ENCODE peak calls at places on chromosomes 2 and 18, in eight cellular contexts. P is choroid plexus epithelial cell; V is OCI-LY7; C is fibroblast of pulmonary artery; I is CD8-positive, alpha-beta T cell; E is skeletal muscle cell; R is heart left ventricle; A is cardiac fibroblast. Z is an unnamed sample.

GRCh38 chr2:98507940-98508689 is 63.5 kb downstream of the INPP4A start:
- DNase-seq in R (peak), P (peak), E (no peak), C (peak), A (peak), I (no peak), V (no peak), Z (no peak)

GRCh38 chr2:182581196-182581935 is 134.7 kb upstream of the DNAJC10 start:
- DNase-seq in P (peak), A (peak), R (no peak), E (peak), C (peak), V (no peak), I (no peak), Z (peak)

GRCh38 chr2:241602720-241603119 is 34.2 kb downstream of the THAP4 start:
- DNase-seq in I (no peak), R (no peak), V (no peak), E (no peak), P (no peak), A (no peak), C (no peak), Z (no peak)

GRCh38 chr2:182426082-182426914 is 538 bp downstream of the PDE1A start:
- DNase-seq in C (peak), P (peak), A (peak), I (no peak), R (no peak), E (no peak), V (no peak), Z (no peak)

GRCh38 chr2:101883860-101884259 is 107.9 kb upstream of the IL1R2 start:
- DNase-seq in I (no peak), E (peak), V (peak), R (no peak), A (peak), P (peak), C (peak), Z (peak)

GRCh38 chr2:75716406-75716805 is 5.7 kb upstream of the GCFC2 start:
- DNase-seq in E (no peak), R (no peak), V (no peak), I (no peak), C (peak), P (peak), A (peak), Z (no peak)

GRCh38 chr2:206805922-206806607 is 40.7 kb downstream of the FASTKD2 start:
- DNase-seq in P (no peak), R (no peak), V (no peak), I (no peak), A (no peak), C (no peak), E (no peak), Z (no peak)

GRCh38 chr2:170365003-170365402 is 187.1 kb downstream of the MYO3B start:
- DNase-seq in R (no peak), I (no peak), A (no peak), V (no peak), E (no peak), P (no peak), C (no peak), Z (no peak)

GRCh38 chr2:14560686-14561085 is 71.8 kb upstream of the LRATD1 start:
- DNase-seq in R (no peak), V (no peak), P (no peak), A (no peak), C (no peak), E (peak), I (no peak), Z (no peak)

GRCh38 chr2:46018773-46019593 is 278.2 kb upstream of the EPAS1 start:
- DNase-seq in P (no peak), A (no peak), I (no peak), R (peak), V (no peak), E (no peak), C (no peak), Z (no peak)

GRCh38 chr2:127174176-127174575 is 45.9 kb downstream of the CYP27C1 start:
- DNase-seq in I (no peak), R (no peak), V (no peak), A (peak), E (no peak), C (peak), P (peak), Z (peak)

GRCh38 chr2:241017228-241017940 is 19.0 kb downstream of the SNED1 start:
- DNase-seq in R (no peak), C (no peak), V (no peak), E (no peak), A (no peak), P (no peak), I (peak), Z (no peak)

GRCh38 chr2:150388289-150388625 is 99.2 kb downstream of the RND3 start:
- DNase-seq in C (no peak), P (no peak), I (no peak), A (no peak), E (no peak), V (no peak), R (no peak), Z (peak)

GRCh38 chr2:40096360-40096759 is 317.3 kb upstream of the THUMPD2 start:
- DNase-seq in I (no peak), V (no peak), A (peak), E (peak), C (peak), R (no peak), P (peak), Z (peak)

GRCh38 chr2:40095003-40095402 is 315.9 kb upstream of the THUMPD2 start:
- DNase-seq in C (peak), I (no peak), P (peak), E (peak), R (no peak), A (peak), V (no peak), Z (peak)

GRCh38 chr2:40087927-40088326 is 308.9 kb upstream of the THUMPD2 start:
- DNase-seq in P (no peak), C (no peak), I (no peak), R (no peak), V (no peak), A (no peak), E (no peak), Z (no peak)

GRCh38 chr2:40097691-40098376 is 318.8 kb upstream of the THUMPD2 start:
- DNase-seq in I (no peak), P (peak), R (no peak), V (no peak), A (peak), C (peak), E (peak), Z (peak)

DNA sequence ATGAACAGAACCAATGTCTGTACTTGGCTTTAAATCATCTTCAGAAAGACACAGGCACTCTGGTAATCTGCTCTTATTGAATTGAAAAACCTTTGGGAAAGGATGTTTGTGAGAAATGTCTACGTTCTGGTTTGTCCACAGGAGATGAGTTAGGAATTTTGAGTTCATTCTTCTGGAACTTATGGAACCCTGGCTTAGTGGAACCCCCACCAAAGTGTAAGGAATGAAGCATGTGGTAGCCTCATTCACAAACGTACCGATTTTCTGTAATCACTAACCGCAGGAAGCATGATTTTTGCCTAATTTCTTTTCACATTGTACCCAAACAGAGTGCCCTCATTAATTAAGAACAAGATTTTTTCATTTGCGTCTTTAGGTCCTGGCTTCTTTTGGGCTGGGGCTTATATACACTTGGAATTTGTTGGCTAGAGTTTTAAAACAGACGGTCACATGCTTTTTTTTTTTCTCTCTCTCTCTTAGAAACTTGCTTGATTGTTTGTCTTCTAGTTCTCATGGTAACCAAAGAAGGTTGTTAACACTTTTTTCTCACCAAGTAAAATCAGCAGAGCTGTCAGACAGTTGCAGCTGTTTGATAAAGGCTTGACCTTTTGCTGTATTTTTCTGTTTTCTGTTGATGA is 314.1 kb upstream of the THUMPD2 start:
- DNase-seq in V (no peak), P (peak), A (peak), C (peak), E (peak), I (no peak), R (no peak), Z (peak)
- H3K4me3 ChIP-seq in V (no peak), P (no peak), A (no peak), C (no peak), E (no peak), I (no peak), R (no peak), Z (no peak)

GRCh38 chr2:236177967-236178909 is 10.1 kb upstream of the GBX2 start:
- DNase-seq in V (no peak), R (peak), C (peak), P (peak), I (peak), E (no peak), A (peak), Z (peak)

GRCh38 chr2:236178921-236179652 is 10.9 kb upstream of the GBX2 start:
- DNase-seq in R (no peak), C (peak), V (no peak), E (no peak), P (peak), A (no peak), I (no peak), Z (no peak)

GRCh38 chr2:236179653-236180500 is 11.7 kb upstream of the GBX2 start:
- DNase-seq in P (peak), C (peak), A (peak), V (no peak), I (no peak), R (no peak), E (no peak), Z (no peak)

GRCh38 chr2:236180831-236181453 is 12.8 kb upstream of the GBX2 start:
- DNase-seq in V (peak), R (no peak), E (no peak), A (peak), C (peak), I (peak), P (peak), Z (peak)

GRCh38 chr2:236180501-236180816 is 12.3 kb upstream of the GBX2 start:
- DNase-seq in R (no peak), V (no peak), A (no peak), E (no peak), C (no peak), P (no peak), I (no peak), Z (no peak)
- H3K4me3 ChIP-seq in R (no peak), V (no peak), A (no peak), E (no peak), C (peak), P (no peak), I (no peak), Z (no peak)

GRCh38 chr18:6031442-6031841 is 136.1 kb upstream of the TMEM200C start:
- DNase-seq in I (no peak), E (no peak), V (no peak), C (no peak), P (no peak), A (no peak), R (no peak), Z (no peak)

GRCh38 chr18:6031004-6031403 is 135.7 kb upstream of the TMEM200C start:
- DNase-seq in I (no peak), E (no peak), C (no peak), R (no peak), P (no peak), A (no peak), V (no peak), Z (no peak)
- H3K4me3 ChIP-seq in I (no peak), E (no peak), C (no peak), R (no peak), P (no peak), A (no peak), V (no peak), Z (no peak)

GRCh38 chr18:47838396-47838795 is 92.1 kb downstream of the SMAD2 start:
- DNase-seq in A (no peak), V (no peak), P (no peak), E (no peak), C (no peak), R (no peak), I (no peak), Z (no peak)
- H3K4me3 ChIP-seq in A (no peak), V (no peak), P (no peak), E (no peak), C (no peak), R (no peak), I (no peak), Z (no peak)

GRCh38 chr2:11684894-11685460 is 15.0 kb upstream of the NTSR2 start:
- DNase-seq in A (no peak), R (no peak), I (no peak), V (no peak), C (no peak), P (no peak), E (no peak), Z (no peak)

GRCh38 chr2:11688222-11689069 is 18.5 kb upstream of the NTSR2 start:
- DNase-seq in I (peak), V (peak), A (peak), P (peak), E (peak), R (peak), C (peak), Z (peak)

GRCh38 chr2:11691071-11691660 is 21.2 kb upstream of the NTSR2 start:
- DNase-seq in V (no peak), P (no peak), R (no peak), A (no peak), E (no peak), I (no peak), C (no peak), Z (no peak)

GRCh38 chr2:11685906-11686470 is 16.0 kb upstream of the NTSR2 start:
- DNase-seq in E (no peak), A (no peak), P (no peak), V (no peak), C (no peak), I (no peak), R (no peak), Z (no peak)

DNA sequence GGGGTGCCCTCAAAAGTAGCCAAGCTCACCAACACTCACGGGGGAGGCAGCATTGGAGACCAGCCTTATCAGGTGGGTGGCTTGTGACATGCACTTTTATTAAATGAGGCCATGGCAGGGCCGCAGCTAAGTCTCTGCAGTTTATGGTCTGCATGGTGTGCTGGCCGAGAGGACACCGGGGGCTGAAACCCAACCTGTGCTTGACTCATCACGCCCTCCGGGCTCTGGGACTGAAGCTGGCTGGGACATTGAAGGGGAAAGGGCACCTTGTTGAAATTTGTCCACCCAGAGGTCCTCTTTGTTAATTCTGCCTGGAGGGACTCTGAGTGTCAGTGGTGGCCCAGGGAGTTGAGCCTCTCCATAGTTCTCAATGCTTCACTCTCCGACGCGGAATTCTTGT is 17.7 kb upstream of the NTSR2 start:
- DNase-seq in I (no peak), V (no peak), C (no peak), A (no peak), R (no peak), P (no peak), E (no peak), Z (no peak)
- H3K4me3 ChIP-seq in I (no peak), V (no peak), C (peak), A (no peak), R (no peak), P (no peak), E (no peak), Z (no peak)

Z was measured in astrocyte of the spinal cord.